ENCODE peak calls at places on chromosomes 2 and 18, in nine cellular contexts. A is tibial artery, O is nephron progenitor cell, G is GM10248, N is esophagus muscularis mucosa, X is Peyer's patch, C is brain microvascular endothelial cell, R is glutamatergic neuron, M is left lung. L is an unnamed sample.

GRCh38 chr2:126707941-126708340 is 52.0 kb downstream of the GYPC start:
- DNase-seq in C (no peak), A (no peak), G (no peak), N (peak; percentile 75), R (no peak), X (no peak), M (no peak), O (no peak), L (no peak)

GRCh38 chr2:181887056-181887455 is 4.5 kb upstream of the ITPRID2 start:
- DNase-seq in G (no peak), M (no peak), N (no peak), O (no peak), A (no peak), C (no peak), R (no peak), X (no peak), L (no peak)

GRCh38 chr2:202194418-202194817 is 44.0 kb downstream of the SUMO1 start:
- DNase-seq in M (no peak), G (no peak), C (no peak), R (no peak), O (no peak), N (peak; percentile 29), X (no peak), A (no peak), L (no peak)

GRCh38 chr2:112726487-112727190 is 5.8 kb downstream of the NT5DC4 start:
- DNase-seq in C (peak; percentile 82), N (peak; percentile 96), A (peak; percentile 91), R (peak; percentile 93), G (peak; percentile 93), O (peak; percentile 90), M (peak; percentile 99), X (peak; percentile 97), L (peak; percentile 83)

GRCh38 chr18:23133860-23134779 is 1.2 kb upstream of the CABLES1 start:
- DNase-seq in O (peak; percentile 34), N (no peak), M (no peak), C (no peak), G (peak; percentile 87), R (no peak), X (peak; percentile 63), A (no peak), L (peak; percentile 56)

GRCh38 chr2:109736177-109736827 is 57.8 kb upstream of the RGPD5 start:
- DNase-seq in N (no peak), X (peak; percentile 74), M (no peak), O (peak; percentile 43), C (peak; percentile 74), A (peak; percentile 75), G (peak; percentile 18), R (peak; percentile 58), L (no peak)

GRCh38 chr2:46862430-46862829 is 53.2 kb downstream of the MCFD2 start:
- DNase-seq in N (no peak), O (no peak), G (no peak), C (no peak), A (no peak), R (no peak), M (no peak), X (no peak), L (no peak)

GRCh38 chr2:72028996-72029395 is 118.7 kb downstream of the CYP26B1 start:
- DNase-seq in A (peak; percentile 33), X (peak; percentile 40), C (no peak), M (peak; percentile 65), N (peak; percentile 88), O (no peak), R (peak; percentile 10), G (no peak), L (no peak)

GRCh38 chr2:217466104-217466503 is 536.7 kb downstream of the TNS1 start:
- DNase-seq in O (no peak), X (no peak), C (no peak), R (no peak), N (peak; percentile 45), G (no peak), M (no peak), A (no peak), L (no peak)

GRCh38 chr2:203646961-203647360 is 59.5 kb upstream of the CD28 start:
- DNase-seq in G (no peak), A (no peak), O (no peak), M (no peak), R (no peak), N (no peak), C (no peak), X (no peak), L (no peak)

GRCh38 chr18:77127769-77128671 is 4.6 kb downstream of the MBP start:
- DNase-seq in R (no peak), C (peak; percentile 86), M (no peak), O (no peak), G (no peak), X (peak; percentile 71), A (no peak), N (no peak), L (no peak)

GRCh38 chr2:13572466-13572865 is 855.7 kb downstream of the TRIB2 start:
- DNase-seq in N (no peak), G (no peak), A (no peak), O (no peak), M (no peak), C (no peak), R (no peak), X (no peak), L (no peak)

GRCh38 chr2:109454304-109454703 is 159.5 kb downstream of the SEPTIN10 start:
- DNase-seq in C (no peak), O (no peak), R (no peak), M (no peak), N (no peak), G (no peak), A (peak; percentile 50), X (peak; percentile 24), L (no peak)

GRCh38 chr2:96763511-96764252 is 3.0 kb downstream of the CNNM4 start:
- DNase-seq in N (no peak), G (peak; percentile 62), C (no peak), X (no peak), O (peak; percentile 44), M (no peak), A (no peak), R (no peak), L (no peak)

GRCh38 chr2:190574169-190574568 is 39.6 kb upstream of the NEMP2 start:
- DNase-seq in R (no peak), O (no peak), G (no peak), X (no peak), A (no peak), C (no peak), M (no peak), N (no peak), L (no peak)

GRCh38 chr2:150075831-150076230 is 411.6 kb downstream of the RND3 start:
- DNase-seq in A (no peak), O (no peak), X (no peak), G (no peak), M (no peak), R (no peak), N (no peak), C (peak; percentile 81), L (no peak)

GRCh38 chr2:86048888-86049287 is 56.8 kb downstream of the POLR1A start:
- DNase-seq in O (no peak), C (no peak), X (no peak), R (no peak), A (no peak), N (no peak), G (no peak), M (no peak), L (no peak)

GRCh38 chr18:5556317-5556974 is 12.6 kb upstream of the EPB41L3 start:
- DNase-seq in M (no peak), X (peak; percentile 51), C (no peak), G (no peak), A (no peak), R (no peak), O (no peak), N (no peak), L (no peak)

GRCh38 chr2:113707106-113707505 is 49.3 kb downstream of the SLC35F5 start:
- DNase-seq in M (no peak), C (no peak), N (no peak), G (no peak), X (no peak), O (no peak), R (no peak), A (no peak), L (no peak)

GRCh38 chr18:11246466-11246865 is 97.1 kb upstream of the PIEZO2 start:
- DNase-seq in G (no peak), N (no peak), X (no peak), C (peak; percentile 20), M (no peak), A (no peak), R (no peak), O (no peak), L (no peak)

GRCh38 chr2:42929577-42929984 is 137.2 kb upstream of the HAAO start:
- DNase-seq in C (no peak), M (no peak), R (no peak), A (no peak), O (no peak), N (no peak), G (no peak), X (no peak), L (no peak)
- TF ChIP-seq CTCF in C (no peak), M (no peak), R (no peak), A (no peak), O (no peak), N (no peak), G (no peak), X (no peak), L (no peak)

GRCh38 chr2:55768991-55769390 is 75.3 kb upstream of the PNPT1 start:
- DNase-seq in N (no peak), X (no peak), G (no peak), R (no peak), M (no peak), A (no peak), O (no peak), C (no peak), L (no peak)
- TF ChIP-seq CTCF in N (no peak), X (no peak), G (no peak), R (no peak), M (no peak), A (no peak), O (no peak), C (no peak), L (no peak)

DNA sequence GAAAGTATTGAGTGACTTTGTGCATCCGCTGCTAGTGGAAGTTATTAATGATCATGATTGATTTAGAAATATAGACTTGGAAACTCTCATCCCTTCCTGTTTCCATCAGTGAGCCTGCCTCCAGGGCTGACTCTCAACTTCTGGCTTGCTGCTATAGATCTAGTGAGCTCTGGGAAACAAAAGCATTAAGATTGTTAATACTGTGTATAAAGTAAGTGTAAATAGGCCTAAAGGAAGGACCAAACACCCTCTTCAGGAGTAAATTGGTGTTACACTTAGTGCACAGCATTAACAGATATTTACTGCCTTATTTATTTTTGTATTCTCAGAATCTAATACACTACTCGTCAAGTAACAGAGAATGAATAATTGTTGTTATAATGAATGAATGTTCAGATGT is 285.6 kb downstream of the THSD7B start:
- DNase-seq in A (no peak), X (no peak), N (no peak), R (no peak), C (no peak), O (no peak), G (no peak), M (no peak), L (no peak)
- TF ChIP-seq CTCF in A (no peak), X (no peak), N (no peak), R (peak; percentile 69), C (peak; percentile 13), O (peak; percentile 43), G (no peak), M (no peak), L (no peak)

DNA sequence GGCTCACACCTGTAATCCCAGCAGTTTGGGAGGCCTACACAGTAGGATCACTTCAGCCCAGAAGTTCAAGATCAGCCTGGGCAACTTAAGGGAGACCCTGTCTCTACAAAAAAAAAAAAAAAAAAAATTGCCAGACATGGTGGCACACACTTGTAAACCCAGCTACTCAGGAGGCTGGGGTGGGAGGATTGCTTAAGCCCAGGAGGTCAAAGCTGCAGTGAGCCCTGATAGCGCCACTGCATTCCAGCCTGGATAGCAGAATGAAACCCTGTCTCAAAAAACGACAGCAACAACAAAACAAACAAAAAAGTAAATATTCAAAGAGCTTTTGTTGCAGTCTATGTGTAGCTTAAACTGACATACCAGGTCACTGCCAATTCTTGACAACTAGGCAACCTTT is 63.1 kb upstream of the TANK start:
- DNase-seq in O (no peak), G (no peak), R (no peak), N (no peak), M (no peak), C (no peak), A (no peak), X (no peak), L (no peak)
- TF ChIP-seq CTCF in O (no peak), G (no peak), R (no peak), N (no peak), M (no peak), C (no peak), A (no peak), X (no peak), L (no peak)